ENCODE peak calls at places on chromosomes 3 and 15, in nine cellular contexts. One of them, this sample, is unnamed.

GRCh38 chr3:50390523-50391177 is 31.3 kb upstream of the TMEM115 start:
- DNase-seq in left cardiac atrium: peak
- DNase-seq in substantia nigra: peak
- DNase-seq in GDM1: no peak
- DNase-seq in glomerular endothelial cell: no peak
- DNase-seq in NCI-H460: no peak
- DNase-seq in left kidney: peak
- DNase-seq in glutamatergic neuron: no peak
- DNase-seq in HTR-8/SVneo: no peak
- DNase-seq in this sample: no peak

GRCh38 chr3:164208846-164209245 is 869.5 kb downstream of the SI start:
- DNase-seq in glomerular endothelial cell: no peak
- DNase-seq in GDM1: no peak
- DNase-seq in left cardiac atrium: peak
- DNase-seq in glutamatergic neuron: no peak
- DNase-seq in left kidney: no peak
- DNase-seq in substantia nigra: no peak
- DNase-seq in HTR-8/SVneo: no peak
- DNase-seq in NCI-H460: no peak
- DNase-seq in this sample: no peak

GRCh38 chr15:73932381-73933191 is 6.3 kb downstream of the LOXL1 start:
- DNase-seq in glomerular endothelial cell: no peak
- DNase-seq in left kidney: no peak
- DNase-seq in glutamatergic neuron: no peak
- DNase-seq in substantia nigra: no peak
- DNase-seq in left cardiac atrium: peak
- DNase-seq in HTR-8/SVneo: no peak
- DNase-seq in GDM1: no peak
- DNase-seq in NCI-H460: no peak
- DNase-seq in this sample: no peak

GRCh38 chr15:66188464-66188863 is 65.1 kb downstream of the MEGF11 start:
- DNase-seq in GDM1: no peak
- DNase-seq in left kidney: no peak
- DNase-seq in HTR-8/SVneo: no peak
- DNase-seq in glutamatergic neuron: no peak
- DNase-seq in glomerular endothelial cell: no peak
- DNase-seq in left cardiac atrium: no peak
- DNase-seq in substantia nigra: peak
- DNase-seq in NCI-H460: no peak
- DNase-seq in this sample: no peak

GRCh38 chr3:16884084-16884747 is 539 bp upstream of the PLCL2 start:
- DNase-seq in substantia nigra: peak
- DNase-seq in glutamatergic neuron: peak
- DNase-seq in glomerular endothelial cell: no peak
- DNase-seq in left cardiac atrium: peak
- DNase-seq in NCI-H460: no peak
- DNase-seq in GDM1: peak
- DNase-seq in left kidney: peak
- DNase-seq in HTR-8/SVneo: peak
- DNase-seq in this sample: no peak

GRCh38 chr3:156910022-156910421 is 83.9 kb downstream of the LEKR1 start:
- DNase-seq in glomerular endothelial cell: no peak
- DNase-seq in glutamatergic neuron: no peak
- DNase-seq in HTR-8/SVneo: no peak
- DNase-seq in left kidney: no peak
- DNase-seq in left cardiac atrium: no peak
- DNase-seq in substantia nigra: no peak
- DNase-seq in GDM1: no peak
- DNase-seq in NCI-H460: no peak
- DNase-seq in this sample: no peak

GRCh38 chr3:45166283-45166879 is 20.2 kb upstream of the CDCP1 start:
- DNase-seq in left kidney: peak
- DNase-seq in HTR-8/SVneo: no peak
- DNase-seq in glutamatergic neuron: no peak
- DNase-seq in glomerular endothelial cell: no peak
- DNase-seq in NCI-H460: no peak
- DNase-seq in left cardiac atrium: no peak
- DNase-seq in GDM1: no peak
- DNase-seq in substantia nigra: no peak
- DNase-seq in this sample: no peak

GRCh38 chr3:116140100-116140689 is 305.1 kb downstream of the LSAMP start:
- DNase-seq in glomerular endothelial cell: peak
- DNase-seq in NCI-H460: peak
- DNase-seq in left cardiac atrium: no peak
- DNase-seq in substantia nigra: no peak
- DNase-seq in glutamatergic neuron: no peak
- DNase-seq in GDM1: no peak
- DNase-seq in left kidney: peak
- DNase-seq in HTR-8/SVneo: no peak
- DNase-seq in this sample: peak

GRCh38 chr3:153166206-153166605 is 4.2 kb downstream of the RAP2B start:
- DNase-seq in glutamatergic neuron: no peak
- DNase-seq in substantia nigra: no peak
- DNase-seq in NCI-H460: no peak
- DNase-seq in GDM1: no peak
- DNase-seq in left kidney: no peak
- DNase-seq in glomerular endothelial cell: peak
- DNase-seq in left cardiac atrium: peak
- DNase-seq in HTR-8/SVneo: no peak
- DNase-seq in this sample: no peak

GRCh38 chr3:150370129-150370602 is 37.9 kb upstream of the TSC22D2 start:
- DNase-seq in HTR-8/SVneo: peak
- DNase-seq in NCI-H460: peak
- DNase-seq in substantia nigra: no peak
- DNase-seq in left kidney: peak
- DNase-seq in glomerular endothelial cell: no peak
- DNase-seq in glutamatergic neuron: no peak
- DNase-seq in GDM1: no peak
- DNase-seq in left cardiac atrium: peak
- DNase-seq in this sample: no peak

GRCh38 chr3:124250053-124250452 is 258.1 kb upstream of the ROPN1 start:
- DNase-seq in NCI-H460: no peak
- DNase-seq in glomerular endothelial cell: no peak
- DNase-seq in left cardiac atrium: no peak
- DNase-seq in GDM1: no peak
- DNase-seq in substantia nigra: no peak
- DNase-seq in HTR-8/SVneo: no peak
- DNase-seq in left kidney: peak
- DNase-seq in glutamatergic neuron: no peak
- DNase-seq in this sample: no peak

GRCh38 chr15:59833366-59833765 is 144.2 kb upstream of the BNIP2 start:
- DNase-seq in NCI-H460: no peak
- DNase-seq in GDM1: no peak
- DNase-seq in HTR-8/SVneo: no peak
- DNase-seq in substantia nigra: no peak
- DNase-seq in left kidney: no peak
- DNase-seq in glomerular endothelial cell: no peak
- DNase-seq in glutamatergic neuron: no peak
- DNase-seq in left cardiac atrium: no peak
- DNase-seq in this sample: no peak

GRCh38 chr3:96622878-96623277 is 191.5 kb upstream of the EPHA6 start:
- DNase-seq in GDM1: no peak
- DNase-seq in glutamatergic neuron: no peak
- DNase-seq in HTR-8/SVneo: no peak
- DNase-seq in NCI-H460: no peak
- DNase-seq in substantia nigra: no peak
- DNase-seq in glomerular endothelial cell: no peak
- DNase-seq in left cardiac atrium: no peak
- DNase-seq in left kidney: peak
- DNase-seq in this sample: no peak

GRCh38 chr3:117356296-117356695 is 646.7 kb downstream of the TUSC7 start:
- DNase-seq in left cardiac atrium: no peak
- DNase-seq in GDM1: no peak
- DNase-seq in NCI-H460: no peak
- DNase-seq in substantia nigra: no peak
- DNase-seq in HTR-8/SVneo: no peak
- DNase-seq in glomerular endothelial cell: no peak
- DNase-seq in left kidney: no peak
- DNase-seq in glutamatergic neuron: no peak
- DNase-seq in this sample: no peak

GRCh38 chr3:156776046-156776445 is 50.1 kb upstream of the LEKR1 start:
- DNase-seq in substantia nigra: no peak
- DNase-seq in GDM1: peak
- DNase-seq in left kidney: no peak
- DNase-seq in NCI-H460: no peak
- DNase-seq in glutamatergic neuron: no peak
- DNase-seq in HTR-8/SVneo: no peak
- DNase-seq in glomerular endothelial cell: no peak
- DNase-seq in left cardiac atrium: no peak
- DNase-seq in this sample: no peak

GRCh38 chr3:193791041-193792032 is 198.3 kb downstream of the OPA1 start:
- DNase-seq in glutamatergic neuron: no peak
- DNase-seq in glomerular endothelial cell: no peak
- DNase-seq in left kidney: peak
- DNase-seq in left cardiac atrium: no peak
- DNase-seq in substantia nigra: no peak
- DNase-seq in GDM1: no peak
- DNase-seq in HTR-8/SVneo: no peak
- DNase-seq in NCI-H460: no peak
- DNase-seq in this sample: no peak

GRCh38 chr3:26622634-26623408 is at the start of gene LRRC3B:
- DNase-seq in left cardiac atrium: no peak
- DNase-seq in GDM1: no peak
- DNase-seq in NCI-H460: no peak
- DNase-seq in glomerular endothelial cell: no peak
- DNase-seq in substantia nigra: peak
- DNase-seq in glutamatergic neuron: peak
- DNase-seq in left kidney: peak
- DNase-seq in HTR-8/SVneo: no peak
- DNase-seq in this sample: peak

GRCh38 chr3:113174806-113175490 is 36.4 kb upstream of the BOC start:
- DNase-seq in substantia nigra: no peak
- DNase-seq in glomerular endothelial cell: no peak
- DNase-seq in left cardiac atrium: no peak
- DNase-seq in HTR-8/SVneo: no peak
- DNase-seq in GDM1: no peak
- DNase-seq in left kidney: no peak
- DNase-seq in glutamatergic neuron: no peak
- DNase-seq in NCI-H460: no peak
- DNase-seq in this sample: no peak

GRCh38 chr3:40476478-40477470 is at the start of gene ZNF619:
- DNase-seq in HTR-8/SVneo: peak
- DNase-seq in GDM1: peak
- DNase-seq in left kidney: peak
- DNase-seq in left cardiac atrium: peak
- DNase-seq in glutamatergic neuron: peak
- DNase-seq in substantia nigra: peak
- DNase-seq in NCI-H460: peak
- DNase-seq in glomerular endothelial cell: no peak
- DNase-seq in this sample: peak

GRCh38 chr15:27681038-27681437 is 418.1 kb downstream of the OCA2 start:
- DNase-seq in left cardiac atrium: no peak
- DNase-seq in GDM1: no peak
- DNase-seq in substantia nigra: no peak
- DNase-seq in NCI-H460: no peak
- DNase-seq in left kidney: peak
- DNase-seq in HTR-8/SVneo: no peak
- DNase-seq in glomerular endothelial cell: no peak
- DNase-seq in glutamatergic neuron: no peak
- DNase-seq in this sample: no peak

GRCh38 chr15:77031376-77032050 is 36.6 kb downstream of the PSTPIP1 start:
- DNase-seq in substantia nigra: no peak
- DNase-seq in left cardiac atrium: peak
- DNase-seq in NCI-H460: no peak
- DNase-seq in HTR-8/SVneo: no peak
- DNase-seq in glutamatergic neuron: peak
- DNase-seq in left kidney: peak
- DNase-seq in glomerular endothelial cell: no peak
- DNase-seq in GDM1: peak
- DNase-seq in this sample: no peak

GRCh38 chr3:98986073-98986472 is 84.6 kb upstream of the DCBLD2 start:
- DNase-seq in glutamatergic neuron: peak
- DNase-seq in HTR-8/SVneo: peak
- DNase-seq in GDM1: no peak
- DNase-seq in glomerular endothelial cell: no peak
- DNase-seq in substantia nigra: no peak
- DNase-seq in left kidney: peak
- DNase-seq in NCI-H460: no peak
- DNase-seq in left cardiac atrium: no peak
- DNase-seq in this sample: no peak

GRCh38 chr3:106030620-106030945 is 161.8 kb upstream of the CBLB start:
- DNase-seq in glutamatergic neuron: no peak
- DNase-seq in left kidney: no peak
- DNase-seq in GDM1: no peak
- DNase-seq in HTR-8/SVneo: peak
- DNase-seq in glomerular endothelial cell: no peak
- DNase-seq in left cardiac atrium: no peak
- DNase-seq in NCI-H460: no peak
- DNase-seq in substantia nigra: no peak
- DNase-seq in this sample: no peak

GRCh38 chr3:170128259-170128976 is 53.1 kb downstream of the PHC3 start:
- DNase-seq in GDM1: peak
- DNase-seq in HTR-8/SVneo: no peak
- DNase-seq in left cardiac atrium: no peak
- DNase-seq in NCI-H460: no peak
- DNase-seq in glomerular endothelial cell: no peak
- DNase-seq in substantia nigra: no peak
- DNase-seq in glutamatergic neuron: no peak
- DNase-seq in left kidney: no peak
- DNase-seq in this sample: no peak

GRCh38 chr3:50150404-50150750 is 4.7 kb upstream of the SEMA3F start:
- DNase-seq in HTR-8/SVneo: no peak
- DNase-seq in NCI-H460: no peak
- DNase-seq in left cardiac atrium: no peak
- DNase-seq in left kidney: no peak
- DNase-seq in GDM1: no peak
- DNase-seq in substantia nigra: no peak
- DNase-seq in glutamatergic neuron: no peak
- DNase-seq in glomerular endothelial cell: no peak
- DNase-seq in this sample: no peak

GRCh38 chr15:73941044-73941443 is 14.8 kb downstream of the LOXL1 start:
- DNase-seq in left cardiac atrium: no peak
- DNase-seq in HTR-8/SVneo: peak
- DNase-seq in glomerular endothelial cell: no peak
- DNase-seq in NCI-H460: no peak
- DNase-seq in GDM1: no peak
- DNase-seq in left kidney: no peak
- DNase-seq in glutamatergic neuron: no peak
- DNase-seq in substantia nigra: no peak
- DNase-seq in this sample: no peak

GRCh38 chr3:160485931-160486330 is 36.3 kb upstream of the TRIM59 start:
- DNase-seq in GDM1: no peak
- DNase-seq in NCI-H460: no peak
- DNase-seq in glutamatergic neuron: no peak
- DNase-seq in left kidney: peak
- DNase-seq in glomerular endothelial cell: no peak
- DNase-seq in substantia nigra: no peak
- DNase-seq in left cardiac atrium: no peak
- DNase-seq in HTR-8/SVneo: no peak
- DNase-seq in this sample: no peak

GRCh38 chr3:88101142-88101541 is 42.1 kb downstream of the ZNF654 start:
- DNase-seq in glutamatergic neuron: no peak
- DNase-seq in left cardiac atrium: no peak
- DNase-seq in HTR-8/SVneo: no peak
- DNase-seq in substantia nigra: no peak
- DNase-seq in left kidney: no peak
- DNase-seq in NCI-H460: no peak
- DNase-seq in GDM1: no peak
- DNase-seq in glomerular endothelial cell: no peak
- DNase-seq in this sample: no peak

GRCh38 chr3:190780524-190780923 is 82.0 kb downstream of the GMNC start:
- DNase-seq in GDM1: no peak
- DNase-seq in HTR-8/SVneo: no peak
- DNase-seq in left cardiac atrium: no peak
- DNase-seq in left kidney: no peak
- DNase-seq in glutamatergic neuron: no peak
- DNase-seq in substantia nigra: no peak
- DNase-seq in glomerular endothelial cell: no peak
- DNase-seq in NCI-H460: no peak
- DNase-seq in this sample: no peak

GRCh38 chr3:115245437-115245836 is 98.3 kb upstream of the ZBTB20 start:
- DNase-seq in substantia nigra: no peak
- DNase-seq in glomerular endothelial cell: peak
- DNase-seq in HTR-8/SVneo: peak
- DNase-seq in glutamatergic neuron: no peak
- DNase-seq in GDM1: no peak
- DNase-seq in NCI-H460: peak
- DNase-seq in left cardiac atrium: peak
- DNase-seq in left kidney: no peak
- DNase-seq in this sample: no peak

GRCh38 chr3:132405188-132405587 is 12.1 kb upstream of the DNAJC13 start:
- DNase-seq in glutamatergic neuron: no peak
- DNase-seq in HTR-8/SVneo: no peak
- DNase-seq in NCI-H460: no peak
- DNase-seq in GDM1: no peak
- DNase-seq in left cardiac atrium: no peak
- DNase-seq in substantia nigra: no peak
- DNase-seq in glomerular endothelial cell: no peak
- DNase-seq in left kidney: peak
- DNase-seq in this sample: peak

This sample was measured in midbrain.